ENCODE peak calls at places on chromosomes 12 and 14, in six cellular contexts. Q, F, M, B, Y and G are unnamed samples.

GRCh38 chr14:102249041-102249440 is 55.9 kb downstream of the MOK start:
- DNase-seq in Y (no peak), Q (no peak), B (no peak), M (no peak), F (peak; percentile 75), G (no peak)

GRCh38 chr14:52840916-52841315 is 49.5 kb upstream of the GNPNAT1 start:
- DNase-seq in B (no peak), F (peak; percentile 53), M (no peak), Q (no peak), Y (no peak), G (no peak)

GRCh38 chr14:53663709-53664108 is 292.9 kb downstream of the BMP4 start:
- DNase-seq in F (peak; percentile 46), B (peak; percentile 30), M (no peak), Y (peak; percentile 16), Q (peak; percentile 76), G (peak; percentile 10)

GRCh38 chr12:79367016-79367575 is 323.7 kb downstream of the PAWR start:
- DNase-seq in Y (no peak), F (no peak), M (no peak), Q (no peak), B (no peak), G (no peak)

GRCh38 chr14:63867926-63868921 is 15.4 kb downstream of the SYNE2 start:
- DNase-seq in F (peak; percentile 35), B (no peak), Q (no peak), M (no peak), Y (no peak), G (no peak)

GRCh38 chr12:100741084-100741711 is 53.4 kb upstream of the ANO4 start:
- DNase-seq in Q (peak; percentile 36), F (peak; percentile 46), M (no peak), B (no peak), Y (no peak), G (no peak)

GRCh38 chr12:28083816-28084678 is 106.2 kb upstream of the CCDC91 start:
- DNase-seq in M (no peak), B (no peak), Y (no peak), Q (no peak), F (peak; percentile 58), G (no peak)

GRCh38 chr12:120089796-120090195 is 26.8 kb downstream of the RAB35 start:
- DNase-seq in F (no peak), Y (no peak), B (no peak), Q (no peak), M (no peak), G (no peak)

GRCh38 chr12:48414046-48414445 is 58.3 kb upstream of the ANP32D start:
- DNase-seq in Y (no peak), F (peak; percentile 30), M (no peak), Q (no peak), B (peak; percentile 21), G (no peak)

GRCh38 chr14:36477266-36477665 is 42.8 kb downstream of the NKX2-1 start:
- DNase-seq in Y (no peak), B (no peak), M (no peak), F (no peak), Q (no peak), G (no peak)

GRCh38 chr14:29085546-29085945 is 319.0 kb downstream of the FOXG1 start:
- DNase-seq in M (no peak), B (no peak), Q (peak; percentile 49), F (peak; percentile 14), Y (no peak), G (peak; percentile 28)

GRCh38 chr14:29092121-29092520 is 325.5 kb downstream of the FOXG1 start:
- DNase-seq in Y (no peak), B (no peak), F (no peak), Q (no peak), M (no peak), G (no peak)

GRCh38 chr14:29089849-29090248 is 323.3 kb downstream of the FOXG1 start:
- DNase-seq in Q (no peak), Y (no peak), B (no peak), F (no peak), M (no peak), G (no peak)
- H3K9me3 ChIP-seq in Q (no peaks in the 10 kb centered on the region), Y (no peaks in the 10 kb centered on the region), B (no peaks in the 10 kb centered on the region), F (no peaks in the 10 kb centered on the region), M (no peaks in the 10 kb centered on the region), G (no peaks in the 10 kb centered on the region)

GRCh38 chr12:77601069-77601468 is 229.6 kb upstream of the NAV3 start:
- DNase-seq in Y (no peak), M (no peak), F (no peak), B (no peak), Q (no peak), G (no peak)
- H3K27me3 ChIP-seq in Y (no peaks in the 10 kb centered on the region), M (no peaks in the 10 kb centered on the region), F (no peaks in the 10 kb centered on the region), B (no peaks in the 10 kb centered on the region), Q (no peaks in the 10 kb centered on the region), G (no peaks in the 10 kb centered on the region)

GRCh38 chr14:82388488-82388887 is 854.8 kb upstream of the SEL1L start:
- DNase-seq in M (no peak), B (no peak), Q (no peak), Y (no peak), F (no peak), G (no peak)

GRCh38 chr14:82387699-82388098 is 854.0 kb upstream of the SEL1L start:
- DNase-seq in Q (no peak), M (peak; percentile 27), Y (no peak), B (no peak), F (no peak), G (no peak)

GRCh38 chr14:82390586-82390985 is 856.9 kb upstream of the SEL1L start:
- DNase-seq in M (no peak), Q (no peak), B (no peak), Y (no peak), F (no peak), G (no peak)

DNA sequence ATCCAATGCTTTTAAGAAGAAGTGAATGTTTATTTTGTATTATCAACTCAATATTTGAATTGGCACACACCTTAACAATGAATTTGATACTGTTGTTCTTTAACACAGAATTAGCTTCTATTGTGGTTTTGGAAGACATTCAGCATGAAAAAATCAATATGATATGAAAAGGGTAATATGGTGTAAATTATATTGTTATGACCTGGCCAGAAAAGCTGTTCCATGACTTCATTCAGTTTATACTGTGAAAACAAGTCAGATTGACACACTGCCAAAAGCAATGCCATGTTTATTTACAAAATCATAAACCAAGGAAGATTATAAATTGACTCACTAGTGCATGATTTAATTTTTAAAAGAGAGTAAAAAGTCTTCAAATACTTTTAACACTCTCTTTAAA is 851.4 kb upstream of the SEL1L start:
- DNase-seq in F (no peak), Q (no peak), M (no peak), B (no peak), Y (no peak), G (no peak)
- H3K9me3 ChIP-seq in F (no peaks in the 10 kb centered on the region), Q (no peaks in the 10 kb centered on the region), M (no peaks in the 10 kb centered on the region), B (no peaks in the 10 kb centered on the region), Y (no peaks in the 10 kb centered on the region), G (no peaks in the 10 kb centered on the region)

DNA sequence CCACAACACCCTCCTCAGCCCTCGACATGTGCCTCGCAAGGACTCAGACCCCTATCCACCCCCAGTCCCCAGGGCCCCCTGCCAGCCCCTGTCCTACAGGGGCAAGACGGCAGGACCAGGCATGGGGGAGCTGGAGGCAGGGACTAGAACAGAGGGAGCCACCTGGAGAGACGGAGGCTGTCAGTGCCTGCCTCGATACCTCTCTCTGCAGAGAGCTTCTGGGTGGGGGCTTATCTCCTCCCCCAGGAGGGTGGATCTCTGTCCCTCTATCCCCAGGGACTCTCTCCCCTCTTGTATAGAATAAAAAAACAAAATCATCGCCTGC is 2.0 kb upstream of the CPNE6 start:
- DNase-seq in Q (no peak), B (no peak), F (no peak), Y (no peak), M (no peak), G (no peak)
- H3K27me3 ChIP-seq in Q (no peaks in the 10 kb centered on the region), B (peaks cover 8% of the 10 kb centered on the region), F (no peaks in the 10 kb centered on the region), Y (no peaks in the 10 kb centered on the region), M (peaks cover 18% of the 10 kb centered on the region), G (peaks cover 15% of the 10 kb centered on the region)

GRCh38 chr14:105910426-105910825 is 384.0 kb downstream of the TMEM121 start:
- DNase-seq in F (no peak), M (no peak), Y (no peak), B (no peak), Q (no peak), G (no peak)
- H3K9me3 ChIP-seq in F (no peaks in the 10 kb centered on the region), M (no peaks in the 10 kb centered on the region), Y (no peaks in the 10 kb centered on the region), B (no peaks in the 10 kb centered on the region), Q (no peaks in the 10 kb centered on the region), G (no peaks in the 10 kb centered on the region)

GRCh38 chr12:62930546-62931425 is 4.2 kb downstream of the PPM1H start:
- DNase-seq in B (no peak), Q (no peak), Y (no peak), M (no peak), F (no peak), G (peak; percentile 97)
- H3K27me3 ChIP-seq in B (peaks cover 15% of the 10 kb centered on the region), Q (peaks cover 27% of the 10 kb centered on the region), Y (no peaks in the 10 kb centered on the region), M (peaks cover 8% of the 10 kb centered on the region), F (peaks cover 51% of the 10 kb centered on the region), G (peaks cover 7% of the 10 kb centered on the region)

GRCh38 chr14:104271394-104271793 is 133.0 kb downstream of the KIF26A start:
- DNase-seq in M (no peak), Y (no peak), B (no peak), F (no peak), Q (no peak), G (no peak)
- H3K9me3 ChIP-seq in M (no peaks in the 10 kb centered on the region), Y (no peaks in the 10 kb centered on the region), B (no peaks in the 10 kb centered on the region), F (no peaks in the 10 kb centered on the region), Q (no peaks in the 10 kb centered on the region), G (no peaks in the 10 kb centered on the region)

GRCh38 chr14:93903342-93904184 is 23.6 kb upstream of the FAM181A start:
- DNase-seq in B (no peak), Y (no peak), Q (peak; percentile 74), F (no peak), M (peak; percentile 40), G (peak; percentile 18)
- H3K27me3 ChIP-seq in B (peaks cover 10% of the 10 kb centered on the region), Y (no peaks in the 10 kb centered on the region), Q (no peaks in the 10 kb centered on the region), F (no peaks in the 10 kb centered on the region), M (peaks cover 7% of the 10 kb centered on the region), G (no peaks in the 10 kb centered on the region)